ENCODE peak calls at places on chromosome 11, in nine cellular contexts. One of them, this sample, is unnamed.

GRCh38 chr11:15850992-15851615 is 505.2 kb downstream of the SOX6 start:
- DNase-seq in activated CD4-positive, CD25-positive, alpha-beta regulatory T cell: no peak
- DNase-seq in uterus: no peak
- DNase-seq in nephron progenitor cell: no peak
- DNase-seq in LHCN-M2: no peak
- DNase-seq in naive thymus-derived CD4-positive, alpha-beta T cell: no peak
- DNase-seq in stimulated activated CD4-positive, alpha-beta T cell treated with anti-CD3 and anti-CD28 coated beads, TNF-alpha, amount 100 ng/mL, for 4 hours: no peak
- DNase-seq in thyroid gland: no peak
- DNase-seq in GM19239: no peak
- DNase-seq in this sample: no peak

GRCh38 chr11:134098566-134099184 is 29.8 kb downstream of the JAM3 start:
- DNase-seq in activated CD4-positive, CD25-positive, alpha-beta regulatory T cell: no peak
- DNase-seq in uterus: no peak
- DNase-seq in nephron progenitor cell: no peak
- DNase-seq in LHCN-M2: no peak
- DNase-seq in naive thymus-derived CD4-positive, alpha-beta T cell: no peak
- DNase-seq in stimulated activated CD4-positive, alpha-beta T cell treated with anti-CD3 and anti-CD28 coated beads, TNF-alpha, amount 100 ng/mL, for 4 hours: no peak
- DNase-seq in thyroid gland: no peak
- DNase-seq in GM19239: no peak
- DNase-seq in this sample: no peak

GRCh38 chr11:66124564-66124963 is 54.5 kb downstream of the PACS1 start:
- DNase-seq in activated CD4-positive, CD25-positive, alpha-beta regulatory T cell: no peak
- DNase-seq in uterus: no peak
- DNase-seq in nephron progenitor cell: no peak
- DNase-seq in LHCN-M2: peak
- DNase-seq in naive thymus-derived CD4-positive, alpha-beta T cell: no peak
- DNase-seq in stimulated activated CD4-positive, alpha-beta T cell treated with anti-CD3 and anti-CD28 coated beads, TNF-alpha, amount 100 ng/mL, for 4 hours: no peak
- DNase-seq in thyroid gland: no peak
- DNase-seq in GM19239: no peak
- DNase-seq in this sample: no peak

GRCh38 chr11:23988381-23989006 is 508.4 kb upstream of the LUZP2 start:
- DNase-seq in activated CD4-positive, CD25-positive, alpha-beta regulatory T cell: no peak
- DNase-seq in uterus: no peak
- DNase-seq in nephron progenitor cell: no peak
- DNase-seq in LHCN-M2: peak
- DNase-seq in naive thymus-derived CD4-positive, alpha-beta T cell: no peak
- DNase-seq in stimulated activated CD4-positive, alpha-beta T cell treated with anti-CD3 and anti-CD28 coated beads, TNF-alpha, amount 100 ng/mL, for 4 hours: no peak
- DNase-seq in thyroid gland: no peak
- DNase-seq in GM19239: no peak
- DNase-seq in this sample: no peak

GRCh38 chr11:8099291-8099899 is 18.4 kb downstream of the TUB start:
- DNase-seq in activated CD4-positive, CD25-positive, alpha-beta regulatory T cell: peak
- DNase-seq in uterus: peak
- DNase-seq in nephron progenitor cell: peak
- DNase-seq in LHCN-M2: peak
- DNase-seq in naive thymus-derived CD4-positive, alpha-beta T cell: peak
- DNase-seq in stimulated activated CD4-positive, alpha-beta T cell treated with anti-CD3 and anti-CD28 coated beads, TNF-alpha, amount 100 ng/mL, for 4 hours: peak
- DNase-seq in thyroid gland: peak
- DNase-seq in GM19239: no peak
- DNase-seq in this sample: peak

GRCh38 chr11:75627879-75628668 is 40.8 kb downstream of the MAP6 start:
- DNase-seq in activated CD4-positive, CD25-positive, alpha-beta regulatory T cell: no peak
- DNase-seq in uterus: no peak
- DNase-seq in nephron progenitor cell: no peak
- DNase-seq in LHCN-M2: peak
- DNase-seq in naive thymus-derived CD4-positive, alpha-beta T cell: no peak
- DNase-seq in stimulated activated CD4-positive, alpha-beta T cell treated with anti-CD3 and anti-CD28 coated beads, TNF-alpha, amount 100 ng/mL, for 4 hours: no peak
- DNase-seq in thyroid gland: no peak
- DNase-seq in GM19239: no peak
- DNase-seq in this sample: no peak

GRCh38 chr11:125923012-125923579 is 18.8 kb downstream of the DDX25 start:
- DNase-seq in activated CD4-positive, CD25-positive, alpha-beta regulatory T cell: no peak
- DNase-seq in uterus: peak
- DNase-seq in nephron progenitor cell: peak
- DNase-seq in LHCN-M2: peak
- DNase-seq in naive thymus-derived CD4-positive, alpha-beta T cell: peak
- DNase-seq in stimulated activated CD4-positive, alpha-beta T cell treated with anti-CD3 and anti-CD28 coated beads, TNF-alpha, amount 100 ng/mL, for 4 hours: no peak
- DNase-seq in thyroid gland: peak
- DNase-seq in GM19239: peak
- DNase-seq in this sample: no peak

GRCh38 chr11:21556936-21557335 is 635.9 kb upstream of the ANO5 start:
- DNase-seq in activated CD4-positive, CD25-positive, alpha-beta regulatory T cell: no peak
- DNase-seq in uterus: no peak
- DNase-seq in nephron progenitor cell: no peak
- DNase-seq in LHCN-M2: no peak
- DNase-seq in naive thymus-derived CD4-positive, alpha-beta T cell: no peak
- DNase-seq in stimulated activated CD4-positive, alpha-beta T cell treated with anti-CD3 and anti-CD28 coated beads, TNF-alpha, amount 100 ng/mL, for 4 hours: no peak
- DNase-seq in thyroid gland: no peak
- DNase-seq in GM19239: no peak
- DNase-seq in this sample: no peak

GRCh38 chr11:134863294-134863693 is 451.3 kb upstream of the B3GAT1 start:
- DNase-seq in activated CD4-positive, CD25-positive, alpha-beta regulatory T cell: no peak
- DNase-seq in uterus: no peak
- DNase-seq in nephron progenitor cell: no peak
- DNase-seq in LHCN-M2: no peak
- DNase-seq in naive thymus-derived CD4-positive, alpha-beta T cell: no peak
- DNase-seq in stimulated activated CD4-positive, alpha-beta T cell treated with anti-CD3 and anti-CD28 coated beads, TNF-alpha, amount 100 ng/mL, for 4 hours: no peak
- DNase-seq in thyroid gland: no peak
- DNase-seq in GM19239: no peak
- DNase-seq in this sample: no peak

GRCh38 chr11:27477831-27478230 is 5.2 kb upstream of the LGR4 start:
- DNase-seq in activated CD4-positive, CD25-positive, alpha-beta regulatory T cell: no peak
- DNase-seq in uterus: no peak
- DNase-seq in nephron progenitor cell: no peak
- DNase-seq in LHCN-M2: no peak
- DNase-seq in naive thymus-derived CD4-positive, alpha-beta T cell: no peak
- DNase-seq in stimulated activated CD4-positive, alpha-beta T cell treated with anti-CD3 and anti-CD28 coated beads, TNF-alpha, amount 100 ng/mL, for 4 hours: no peak
- DNase-seq in thyroid gland: no peak
- DNase-seq in GM19239: no peak
- DNase-seq in this sample: no peak

GRCh38 chr11:77884186-77884828 is 63.4 kb downstream of the AAMDC start:
- DNase-seq in activated CD4-positive, CD25-positive, alpha-beta regulatory T cell: no peak
- DNase-seq in uterus: no peak
- DNase-seq in nephron progenitor cell: no peak
- DNase-seq in LHCN-M2: peak
- DNase-seq in naive thymus-derived CD4-positive, alpha-beta T cell: no peak
- DNase-seq in stimulated activated CD4-positive, alpha-beta T cell treated with anti-CD3 and anti-CD28 coated beads, TNF-alpha, amount 100 ng/mL, for 4 hours: no peak
- DNase-seq in thyroid gland: no peak
- DNase-seq in GM19239: no peak
- DNase-seq in this sample: no peak

GRCh38 chr11:36564376-36565032 is 3.3 kb upstream of the RAG1 start:
- DNase-seq in activated CD4-positive, CD25-positive, alpha-beta regulatory T cell: no peak
- DNase-seq in uterus: peak
- DNase-seq in nephron progenitor cell: peak
- DNase-seq in LHCN-M2: peak
- DNase-seq in naive thymus-derived CD4-positive, alpha-beta T cell: no peak
- DNase-seq in stimulated activated CD4-positive, alpha-beta T cell treated with anti-CD3 and anti-CD28 coated beads, TNF-alpha, amount 100 ng/mL, for 4 hours: no peak
- DNase-seq in thyroid gland: peak
- DNase-seq in GM19239: peak
- DNase-seq in this sample: no peak

GRCh38 chr11:75697906-75698563 is 19.6 kb upstream of the MOGAT2 start:
- DNase-seq in activated CD4-positive, CD25-positive, alpha-beta regulatory T cell: no peak
- DNase-seq in uterus: no peak
- DNase-seq in nephron progenitor cell: no peak
- DNase-seq in LHCN-M2: no peak
- DNase-seq in naive thymus-derived CD4-positive, alpha-beta T cell: no peak
- DNase-seq in stimulated activated CD4-positive, alpha-beta T cell treated with anti-CD3 and anti-CD28 coated beads, TNF-alpha, amount 100 ng/mL, for 4 hours: no peak
- DNase-seq in thyroid gland: no peak
- DNase-seq in GM19239: no peak
- DNase-seq in this sample: no peak

GRCh38 chr11:72625746-72626636 is 48.2 kb downstream of the PDE2A start:
- DNase-seq in activated CD4-positive, CD25-positive, alpha-beta regulatory T cell: no peak
- DNase-seq in uterus: no peak
- DNase-seq in nephron progenitor cell: no peak
- DNase-seq in LHCN-M2: no peak
- DNase-seq in naive thymus-derived CD4-positive, alpha-beta T cell: no peak
- DNase-seq in stimulated activated CD4-positive, alpha-beta T cell treated with anti-CD3 and anti-CD28 coated beads, TNF-alpha, amount 100 ng/mL, for 4 hours: no peak
- DNase-seq in thyroid gland: peak
- DNase-seq in GM19239: no peak
- DNase-seq in this sample: no peak

GRCh38 chr11:33089776-33090175 is 50.4 kb downstream of the TCP11L1 start:
- DNase-seq in activated CD4-positive, CD25-positive, alpha-beta regulatory T cell: no peak
- DNase-seq in uterus: no peak
- DNase-seq in nephron progenitor cell: no peak
- DNase-seq in LHCN-M2: peak
- DNase-seq in naive thymus-derived CD4-positive, alpha-beta T cell: no peak
- DNase-seq in stimulated activated CD4-positive, alpha-beta T cell treated with anti-CD3 and anti-CD28 coated beads, TNF-alpha, amount 100 ng/mL, for 4 hours: no peak
- DNase-seq in thyroid gland: no peak
- DNase-seq in GM19239: no peak
- DNase-seq in this sample: no peak

GRCh38 chr11:7977251-7977917 is 9.8 kb upstream of the EIF3F start:
- DNase-seq in activated CD4-positive, CD25-positive, alpha-beta regulatory T cell: no peak
- DNase-seq in uterus: no peak
- DNase-seq in nephron progenitor cell: no peak
- DNase-seq in LHCN-M2: peak
- DNase-seq in naive thymus-derived CD4-positive, alpha-beta T cell: no peak
- DNase-seq in stimulated activated CD4-positive, alpha-beta T cell treated with anti-CD3 and anti-CD28 coated beads, TNF-alpha, amount 100 ng/mL, for 4 hours: no peak
- DNase-seq in thyroid gland: no peak
- DNase-seq in GM19239: no peak
- DNase-seq in this sample: no peak

GRCh38 chr11:66743271-66743968 is 14.4 kb upstream of the SPTBN2 start:
- DNase-seq in activated CD4-positive, CD25-positive, alpha-beta regulatory T cell: no peak
- DNase-seq in uterus: no peak
- DNase-seq in nephron progenitor cell: no peak
- DNase-seq in LHCN-M2: no peak
- DNase-seq in naive thymus-derived CD4-positive, alpha-beta T cell: no peak
- DNase-seq in stimulated activated CD4-positive, alpha-beta T cell treated with anti-CD3 and anti-CD28 coated beads, TNF-alpha, amount 100 ng/mL, for 4 hours: no peak
- DNase-seq in thyroid gland: peak
- DNase-seq in GM19239: no peak
- DNase-seq in this sample: no peak

GRCh38 chr11:95991101-95991500 is 67.2 kb upstream of the MTMR2 start:
- DNase-seq in activated CD4-positive, CD25-positive, alpha-beta regulatory T cell: no peak
- DNase-seq in uterus: no peak
- DNase-seq in nephron progenitor cell: no peak
- DNase-seq in LHCN-M2: peak
- DNase-seq in naive thymus-derived CD4-positive, alpha-beta T cell: no peak
- DNase-seq in stimulated activated CD4-positive, alpha-beta T cell treated with anti-CD3 and anti-CD28 coated beads, TNF-alpha, amount 100 ng/mL, for 4 hours: no peak
- DNase-seq in thyroid gland: peak
- DNase-seq in GM19239: no peak
- DNase-seq in this sample: no peak